ENCODE peak calls at places on chromosomes 4 and X, in seven cellular contexts. L is HepG2, P is HCT116, H is SK-N-SH, U is K562, F is H1, M is GM12878. S is an unnamed sample.

GRCh38 chr4:81965454-81965853 is 408.3 kb downstream of the HNRNPD start:
- DNase-seq in L (no peak), P (no peak), H (no peak), U (no peak), F (no peak), M (no peak), S (no peak)

GRCh38 chr4:114728426-114728825 is 129.8 kb downstream of the UGT8 start:
- DNase-seq in L (no peak), P (no peak), H (no peak), U (no peak), F (no peak), M (no peak), S (no peak)

GRCh38 chr4:147782087-147782781 is 50.3 kb downstream of the ARHGAP10 start:
- DNase-seq in L (no peak), P (peak), H (no peak), U (no peak), F (no peak), M (no peak), S (no peak)

GRCh38 chr4:64417974-64418373 is 8.7 kb upstream of the TECRL start:
- DNase-seq in L (no peak), P (no peak), H (no peak), U (no peak), F (no peak), M (no peak), S (no peak)

GRCh38 chrX:136047969-136048368 is 62.7 kb downstream of the SLC9A6 start:
- DNase-seq in L (no peak), P (no peak), H (no peak), U (no peak), F (no peak), M (no peak), S (no peak)

GRCh38 chrX:65688403-65688881 is 21.0 kb downstream of the MSN start:
- DNase-seq in L (no peak), P (no peak), H (no peak), U (no peak), F (no peak), M (peak), S (no peak)

GRCh38 chr4:55321707-55322264 is 24.3 kb upstream of the SRD5A3 start:
- DNase-seq in L (peak), P (peak), H (peak), U (peak), F (no peak), M (peak), S (peak)

GRCh38 chrX:36422368-36422767 is 502.8 kb downstream of the CFAP47 start:
- DNase-seq in L (no peak), P (no peak), H (no peak), U (no peak), F (no peak), M (no peak), S (no peak)

GRCh38 chr4:59598233-59598618 is 1601.9 kb upstream of the ADGRL3 start:
- DNase-seq in L (no peak), P (no peak), H (no peak), U (no peak), F (no peak), M (no peak), S (no peak)

GRCh38 chr4:8385106-8385505 is 55.4 kb downstream of the ACOX3 start:
- DNase-seq in L (no peak), P (no peak), H (no peak), U (no peak), F (no peak), M (no peak), S (no peak)

GRCh38 chrX:150038356-150038755 is 100.1 kb upstream of the EOLA2 start:
- DNase-seq in L (no peak), P (no peak), H (no peak), U (no peak), F (no peak), M (no peak), S (no peak)

GRCh38 chr4:152734015-152734698 is 45.4 kb downstream of the TIGD4 start:
- DNase-seq in L (no peak), P (no peak), H (no peak), U (no peak), F (no peak), M (no peak), S (no peak)

GRCh38 chr4:147928400-147928799 is 196.5 kb downstream of the ARHGAP10 start:
- DNase-seq in L (no peak), P (no peak), H (no peak), U (no peak), F (no peak), M (no peak), S (no peak)

GRCh38 chr4:76620723-76621463 is 185.9 kb downstream of the SHROOM3 start:
- DNase-seq in L (no peak), P (no peak), H (no peak), U (no peak), F (no peak), M (no peak), S (no peak)

GRCh38 chr4:65007841-65008439 is 598.7 kb upstream of the TECRL start:
- DNase-seq in L (peak), P (peak), H (peak), U (peak), F (no peak), M (no peak), S (peak)

GRCh38 chr4:25439913-25440477 is 62.9 kb downstream of the ANAPC4 start:
- DNase-seq in L (peak), P (peak), H (peak), U (peak), F (no peak), M (peak), S (peak)

GRCh38 chr4:175971393-175972179 is 94.1 kb upstream of the WDR17 start:
- DNase-seq in L (no peak), P (no peak), H (no peak), U (no peak), F (no peak), M (no peak), S (no peak)

GRCh38 chr4:1113311-1114009 is at the start of gene RNF212:
- DNase-seq in L (no peak), P (no peak), H (peak), U (no peak), F (no peak), M (no peak), S (no peak)

GRCh38 chr4:11013265-11013664 is 328.7 kb upstream of the CLNK start:
- DNase-seq in L (no peak), P (no peak), H (no peak), U (no peak), F (no peak), M (no peak), S (no peak)

GRCh38 chr4:17687237-17687857 is 72.9 kb downstream of the MED28 start:
- DNase-seq in L (no peak), P (no peak), H (no peak), U (no peak), F (no peak), M (no peak), S (no peak)

GRCh38 chr4:24594887-24595286 is 10.5 kb upstream of the DHX15 start:
- DNase-seq in L (peak), P (no peak), H (no peak), U (no peak), F (no peak), M (no peak), S (no peak)

GRCh38 chr4:24886596-24886995 is 26.2 kb downstream of the CCDC149 start:
- DNase-seq in L (no peak), P (no peak), H (no peak), U (no peak), F (no peak), M (no peak), S (no peak)

GRCh38 chr4:825063-825968 is 613 bp downstream of the CPLX1 start:
- DNase-seq in L (no peak), P (no peak), H (no peak), U (peak), F (no peak), M (no peak), S (no peak)

GRCh38 chr4:184273166-184274147 is 55.8 kb upstream of the ENPP6 start:
- DNase-seq in L (no peak), P (no peak), H (no peak), U (no peak), F (no peak), M (no peak), S (no peak)

GRCh38 chr4:36051634-36052033 is 192.7 kb downstream of the ARAP2 start:
- DNase-seq in L (no peak), P (no peak), H (no peak), U (no peak), F (no peak), M (no peak), S (no peak)

GRCh38 chrX:40155617-40156471 is 58.1 kb upstream of the BCOR start:
- DNase-seq in L (no peak), P (no peak), H (peak), U (peak), F (no peak), M (no peak), S (no peak)

GRCh38 chrX:97763391-97763790 is 879.7 kb downstream of the RPA4 start:
- DNase-seq in L (no peak), P (no peak), H (no peak), U (no peak), F (no peak), M (no peak), S (peak)

GRCh38 chr4:3862640-3863420 is 96.6 kb downstream of the ADRA2C start:
- DNase-seq in L (no peak), P (no peak), H (no peak), U (peak), F (peak), M (no peak), S (peak)

GRCh38 chr4:26574563-26574962 is 9.3 kb upstream of the TBC1D19 start:
- DNase-seq in L (no peak), P (no peak), H (no peak), U (no peak), F (no peak), M (no peak), S (no peak)

GRCh38 chrX:3962511-3963350 is 249.3 kb upstream of the PRKX start:
- DNase-seq in L (peak), P (no peak), H (peak), U (peak), F (no peak), M (no peak), S (peak)

GRCh38 chr4:8101213-8101781 is 57.3 kb downstream of the ABLIM2 start:
- DNase-seq in L (peak), P (no peak), H (no peak), U (no peak), F (no peak), M (no peak), S (no peak)

GRCh38 chrX:81263067-81263466 is 61.2 kb downstream of the SH3BGRL start:
- DNase-seq in L (no peak), P (no peak), H (no peak), U (no peak), F (no peak), M (no peak), S (no peak)

GRCh38 chrX:18543738-18544137 is 118.3 kb downstream of the CDKL5 start:
- DNase-seq in L (no peak), P (no peak), H (no peak), U (no peak), F (no peak), M (no peak), S (no peak)

GRCh38 chr4:74997942-74998341 is 65.0 kb downstream of the PARM1 start:
- DNase-seq in L (no peak), P (no peak), H (no peak), U (no peak), F (no peak), M (no peak), S (no peak)

GRCh38 chr4:18882468-18882867 is 860.9 kb upstream of the LCORL start:
- DNase-seq in L (peak), P (peak), H (no peak), U (no peak), F (no peak), M (no peak), S (peak)

GRCh38 chr4:177283167-177283566 is 26.5 kb upstream of the NEIL3 start:
- DNase-seq in L (no peak), P (no peak), H (no peak), U (no peak), F (no peak), M (no peak), S (no peak)

GRCh38 chrX:79630033-79631009 is 263.2 kb upstream of the ITM2A start:
- DNase-seq in L (no peak), P (no peak), H (no peak), U (no peak), F (no peak), M (peak), S (no peak)

GRCh38 chr4:43339435-43339834 is 446.9 kb downstream of the GRXCR1 start:
- DNase-seq in L (no peak), P (no peak), H (no peak), U (no peak), F (no peak), M (no peak), S (no peak)

GRCh38 chr4:1609901-1610790 is 74.0 kb downstream of the FAM53A start:
- DNase-seq in L (no peak), P (no peak), H (no peak), U (no peak), F (no peak), M (no peak), S (no peak)

GRCh38 chr4:107931775-107932321 is 499 bp downstream of the CYP2U1 start:
- DNase-seq in L (no peak), P (no peak), H (no peak), U (no peak), F (no peak), M (no peak), S (no peak)

DNA sequence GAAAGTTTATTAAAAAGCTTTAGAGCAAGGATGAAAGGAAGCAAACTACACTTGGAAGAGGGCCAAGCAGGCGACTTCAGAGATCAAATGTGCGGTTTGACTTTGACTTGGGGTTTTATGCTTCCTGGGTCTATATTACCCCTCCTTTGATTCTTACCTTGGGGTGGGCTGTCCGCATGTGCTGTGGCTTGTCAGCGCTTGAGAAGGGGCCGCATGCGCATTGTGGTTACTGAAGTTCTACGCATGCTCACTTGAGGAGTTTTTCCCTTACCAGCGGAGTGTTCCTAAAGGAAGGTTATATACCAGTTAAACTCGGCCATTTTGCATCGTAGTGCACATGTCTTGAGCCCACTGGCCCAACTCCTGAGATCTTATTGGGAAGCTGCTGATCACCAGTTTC is 9.9 kb downstream of the ZNF157 start:
- DNase-seq in L (peak), P (no peak), H (no peak), U (no peak), F (no peak), M (peak), S (no peak)
- TF ChIP-seq YY1 in L (peak), P (no peak), H (no peak), U (no peak), F (no peak), M (peak), S (no peak)

DNA sequence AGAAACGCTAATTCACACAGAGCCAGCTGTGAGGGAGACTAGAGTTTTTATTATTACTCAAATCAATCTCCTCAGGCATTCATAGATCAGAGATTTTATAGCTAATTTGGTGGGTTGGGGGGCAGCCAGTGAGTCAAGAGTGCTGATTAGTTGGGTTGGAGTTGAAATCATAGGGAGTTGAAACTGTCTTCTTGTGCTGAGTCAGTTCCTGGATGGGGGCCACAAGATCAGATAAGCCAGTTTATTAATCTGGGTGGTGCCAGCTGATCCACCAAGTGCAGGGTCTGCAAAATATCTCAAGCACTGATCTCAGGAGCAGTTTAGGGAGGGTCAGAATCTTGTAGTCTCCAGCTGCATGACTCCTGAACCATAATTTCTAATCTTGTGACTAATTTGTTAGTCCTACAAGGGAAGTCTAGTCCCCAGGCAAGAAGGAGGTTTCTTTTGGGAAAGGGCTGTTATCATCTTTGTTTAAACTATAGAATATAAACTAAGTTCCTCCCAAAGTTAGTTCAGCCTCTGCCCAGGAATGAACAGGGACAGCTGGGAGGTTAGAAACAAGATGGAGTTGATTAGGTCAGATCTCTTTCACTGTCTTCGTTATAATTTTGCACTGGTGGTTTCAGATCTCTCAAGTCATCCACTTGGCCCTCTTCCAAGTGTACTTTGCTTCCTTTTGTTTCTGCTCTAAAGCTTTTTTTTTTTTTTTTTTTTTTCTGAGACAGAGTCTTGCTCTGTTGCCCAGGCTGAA is 5.4 kb upstream of the NAA11 start:
- DNase-seq in L (no peak), P (no peak), H (no peak), U (no peak), F (no peak), M (no peak), S (no peak)
- TF ChIP-seq YY1 in L (no peak), P (no peak), H (no peak), U (no peak), F (no peak), M (no peak), S (no peak)

GRCh38 chr4:52192697-52193096 is 141.6 kb downstream of the SPATA18 start:
- DNase-seq in L (peak), P (no peak), H (no peak), U (no peak), F (no peak), M (no peak), S (no peak)

DNA sequence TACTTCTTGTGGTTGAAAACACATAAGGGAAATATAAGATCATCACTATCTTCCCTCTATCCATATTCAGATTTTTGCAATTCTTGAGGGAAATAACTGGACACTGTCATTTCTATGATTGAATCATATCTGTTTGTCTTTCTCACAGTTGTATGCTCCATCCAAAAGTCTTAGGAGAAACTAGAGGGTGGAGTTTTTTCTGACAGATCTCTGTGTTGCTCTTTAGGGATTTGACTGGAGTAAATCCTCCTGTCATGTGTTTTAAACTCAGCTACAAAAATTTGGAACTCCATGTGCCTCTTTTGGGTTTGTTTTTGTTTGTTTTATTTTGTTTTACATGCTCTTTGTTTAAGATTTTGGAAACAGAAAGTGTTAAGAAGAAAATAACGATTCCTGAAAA is 136.5 kb downstream of the SPATA18 start:
- DNase-seq in L (no peak), P (no peak), H (no peak), U (no peak), F (no peak), M (no peak), S (no peak)
- TF ChIP-seq YY1 in L (no peak), P (no peak), H (no peak), U (no peak), F (no peak), M (no peak), S (no peak)

DNA sequence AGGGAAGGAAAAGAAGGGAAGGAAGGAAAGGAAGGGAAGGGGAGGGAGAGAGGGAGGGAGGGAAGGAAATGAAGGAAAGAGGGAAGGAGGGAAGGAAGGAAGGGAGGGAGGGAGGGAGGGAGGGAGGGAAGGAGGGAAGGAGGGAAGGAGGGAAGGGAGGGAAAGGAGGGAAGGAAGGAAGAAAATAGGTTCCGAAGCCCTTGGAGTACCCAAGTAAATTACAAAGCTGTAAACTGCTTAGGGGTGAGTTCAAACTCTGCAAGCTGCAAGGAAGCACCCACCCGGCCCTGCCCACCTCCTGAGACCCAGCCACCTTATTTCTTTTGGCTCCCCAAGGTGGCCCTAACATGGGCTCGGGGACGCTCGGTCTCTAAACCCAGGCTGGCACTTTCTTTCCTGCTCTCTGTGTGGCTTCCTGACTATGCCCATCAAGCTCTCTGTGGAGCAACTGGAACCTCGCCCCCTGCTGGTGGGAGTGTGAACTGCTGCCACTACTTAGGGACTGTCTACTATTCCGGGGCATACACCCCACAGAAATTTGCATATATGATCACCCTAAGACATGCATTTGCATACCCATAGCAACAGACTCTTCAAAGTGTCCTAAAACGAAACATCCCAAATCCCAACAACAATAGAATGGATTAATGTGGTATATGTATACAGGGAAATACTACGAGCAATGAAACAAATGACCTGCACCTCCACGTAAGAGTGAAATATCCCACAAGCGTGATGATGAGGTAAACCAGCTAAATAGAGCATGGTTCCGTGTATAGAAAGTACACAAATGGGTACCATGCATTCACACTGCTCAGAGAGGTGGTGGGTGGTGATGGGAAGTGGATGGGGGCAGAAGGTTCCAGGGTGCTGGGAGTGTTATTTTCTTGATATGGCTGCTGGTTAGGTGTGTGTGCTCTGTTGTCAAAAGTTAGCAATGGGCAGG is 151.7 kb upstream of the TBL1X start:
- DNase-seq in L (peak), P (peak), H (peak), U (peak), F (no peak), M (no peak), S (no peak)
- TF ChIP-seq YY1 in L (no peak), P (no peak), H (no peak), U (no peak), F (no peak), M (no peak), S (no peak)